ENCODE peak calls at places on chromosomes 1 and 21, in seven cellular contexts. W, X, K, V, J, U and N are unnamed samples. For H3K4me1, the result is how much of the 10 kb centered on the place peaks cover.

GRCh38 chr1:228091084-228091483 is 8.6 kb downstream of the ARF1 start:
- DNase-seq in U (no peak), W (no peak), V (no peak), X (no peak), J (peak), K (no peak), N (no peak)

GRCh38 chr1:151739590-151740355 is 18.5 kb downstream of the RIIAD1 start:
- DNase-seq in V (no peak), U (no peak), X (no peak), J (no peak), W (no peak), K (peak), N (no peak)

GRCh38 chr1:113940365-113941244 is 11.5 kb downstream of the HIPK1 start:
- DNase-seq in U (peak), X (no peak), J (no peak), W (no peak), V (no peak), K (no peak), N (no peak)

GRCh38 chr1:156155760-156156495 is 2.5 kb downstream of the SEMA4A start:
- DNase-seq in W (no peak), K (no peak), X (no peak), V (no peak), J (no peak), U (peak), N (no peak)

GRCh38 chr21:29181799-29182470 is 51.5 kb downstream of the MAP3K7CL start:
- DNase-seq in U (no peak), X (no peak), J (no peak), W (peak), V (no peak), K (no peak), N (no peak)

GRCh38 chr1:30893776-30894507 is 14.6 kb downstream of the SDC3 start:
- DNase-seq in V (no peak), U (no peak), X (no peak), K (no peak), W (no peak), J (no peak), N (no peak)

GRCh38 chr1:157438236-157439012 is 113.9 kb downstream of the FCRL5 start:
- DNase-seq in W (no peak), U (no peak), V (no peak), K (peak), X (no peak), J (no peak), N (no peak)

GRCh38 chr1:14742181-14742980 is 143.9 kb downstream of the KAZN start:
- DNase-seq in J (no peak), K (peak), V (no peak), X (no peak), U (no peak), W (peak), N (peak)

GRCh38 chr1:230977781-230978490 is 725 bp downstream of the TTC13 start:
- DNase-seq in U (peak), K (peak), V (no peak), J (peak), W (peak), X (peak), N (no peak)

GRCh38 chr21:33403128-33403785 is at the start of gene IFNGR2:
- DNase-seq in W (no peak), V (no peak), J (peak), K (peak), X (peak), U (peak), N (no peak)

GRCh38 chr1:111956155-111956817 is 33.2 kb downstream of the KCND3 start:
- DNase-seq in K (no peak), V (no peak), J (no peak), X (no peak), U (no peak), W (no peak), N (no peak)

GRCh38 chr1:167554028-167554779 is 642 bp upstream of the CREG1 start:
- DNase-seq in J (no peak), U (no peak), V (no peak), W (no peak), X (no peak), K (peak), N (no peak)

GRCh38 chr1:41496080-41497055 is 11.9 kb upstream of the EDN2 start:
- DNase-seq in U (peak), X (peak), J (peak), K (peak), W (peak), V (peak), N (no peak)

GRCh38 chr1:20194770-20195463 is 8.6 kb upstream of the PLA2G2C start:
- DNase-seq in V (no peak), J (peak), W (peak), U (peak), X (peak), K (peak), N (peak)

GRCh38 chr1:197884173-197884572 is 18.3 kb upstream of the C1orf53 start:
- DNase-seq in X (no peak), K (no peak), U (no peak), V (no peak), W (no peak), J (no peak), N (no peak)

GRCh38 chr1:245512181-245512888 is 357.6 kb downstream of the KIF26B start:
- DNase-seq in J (no peak), X (no peak), W (no peak), K (no peak), U (no peak), V (no peak), N (no peak)

GRCh38 chr1:244881552-244882280 is 17.4 kb upstream of the HNRNPU start:
- DNase-seq in U (no peak), V (no peak), J (no peak), X (no peak), K (no peak), W (no peak), N (no peak)

GRCh38 chr1:42258218-42258617 is 76.8 kb downstream of the FOXJ3 start:
- DNase-seq in V (no peak), J (no peak), X (no peak), W (no peak), K (no peak), U (no peak), N (no peak)

GRCh38 chr1:180204231-180204630 is 25.8 kb upstream of the LHX4 start:
- DNase-seq in W (no peak), J (no peak), K (no peak), X (no peak), U (no peak), V (no peak), N (no peak)

GRCh38 chr21:19603011-19603593 is 1199.5 kb upstream of the TMPRSS15 start:
- DNase-seq in J (no peak), W (no peak), K (no peak), U (no peak), V (no peak), X (no peak), N (no peak)

GRCh38 chr1:75985827-75986226 is 53.6 kb upstream of the ASB17 start:
- DNase-seq in W (peak), U (no peak), V (no peak), X (no peak), J (no peak), K (no peak), N (no peak)

GRCh38 chr1:55338448-55338820 is 123.3 kb upstream of the USP24 start:
- DNase-seq in X (no peak), K (no peak), W (no peak), U (no peak), J (no peak), V (no peak), N (no peak)

GRCh38 chr1:49364676-49365075 is 588.0 kb upstream of the BEND5 start:
- DNase-seq in X (no peak), W (no peak), U (no peak), J (no peak), V (no peak), K (peak), N (peak)

GRCh38 chr1:198220428-198220827 is 63.6 kb downstream of the NEK7 start:
- DNase-seq in V (no peak), X (no peak), K (no peak), W (peak), U (no peak), J (no peak), N (peak)

GRCh38 chr1:203324103-203325003 is 19.0 kb downstream of the BTG2 start:
- DNase-seq in J (peak), U (no peak), V (no peak), K (no peak), W (no peak), X (no peak), N (no peak)

GRCh38 chr21:46063734-46064680 is 33.9 kb upstream of the COL6A2 start:
- DNase-seq in V (no peak), W (no peak), U (peak), K (no peak), J (peak), X (no peak), N (no peak)

GRCh38 chr1:64077281-64077940 is 126.0 kb upstream of the UBE2U start:
- DNase-seq in U (no peak), K (no peak), W (no peak), J (no peak), X (no peak), V (no peak), N (peak)

GRCh38 chr1:218361298-218362065 is 16.3 kb downstream of the TGFB2 start:
- DNase-seq in J (no peak), V (no peak), X (no peak), U (no peak), K (peak), W (peak), N (no peak)

GRCh38 chr1:44472614-44473262 is 67.7 kb downstream of the RNF220 start:
- DNase-seq in K (peak), U (no peak), J (no peak), W (no peak), V (no peak), X (no peak), N (no peak)

GRCh38 chr1:109644670-109645069 is 11.2 kb upstream of the GSTM4 start:
- DNase-seq in X (peak), V (no peak), U (no peak), W (peak), J (peak), K (no peak), N (no peak)

GRCh38 chr1:29709711-29710169 is 473.4 kb downstream of the PTPRU start:
- DNase-seq in U (no peak), K (no peak), X (no peak), V (no peak), J (peak), W (peak), N (peak)

GRCh38 chr21:41681336-41681801 is 85.5 kb downstream of the RIPK4 start:
- DNase-seq in X (no peak), U (no peak), J (peak), K (no peak), W (no peak), V (no peak), N (no peak)

GRCh38 chr21:41681939-41682718 is 84.7 kb downstream of the RIPK4 start:
- DNase-seq in X (no peak), J (peak), V (no peak), W (no peak), U (no peak), K (no peak), N (no peak)

GRCh38 chr21:41682719-41683179 is 84.1 kb downstream of the RIPK4 start:
- DNase-seq in X (no peak), U (no peak), K (no peak), V (no peak), W (no peak), J (peak), N (no peak)

GRCh38 chr21:41678944-41679343 is 87.9 kb downstream of the RIPK4 start:
- DNase-seq in W (peak), K (peak), J (peak), U (peak), V (peak), X (peak), N (peak)

DNA sequence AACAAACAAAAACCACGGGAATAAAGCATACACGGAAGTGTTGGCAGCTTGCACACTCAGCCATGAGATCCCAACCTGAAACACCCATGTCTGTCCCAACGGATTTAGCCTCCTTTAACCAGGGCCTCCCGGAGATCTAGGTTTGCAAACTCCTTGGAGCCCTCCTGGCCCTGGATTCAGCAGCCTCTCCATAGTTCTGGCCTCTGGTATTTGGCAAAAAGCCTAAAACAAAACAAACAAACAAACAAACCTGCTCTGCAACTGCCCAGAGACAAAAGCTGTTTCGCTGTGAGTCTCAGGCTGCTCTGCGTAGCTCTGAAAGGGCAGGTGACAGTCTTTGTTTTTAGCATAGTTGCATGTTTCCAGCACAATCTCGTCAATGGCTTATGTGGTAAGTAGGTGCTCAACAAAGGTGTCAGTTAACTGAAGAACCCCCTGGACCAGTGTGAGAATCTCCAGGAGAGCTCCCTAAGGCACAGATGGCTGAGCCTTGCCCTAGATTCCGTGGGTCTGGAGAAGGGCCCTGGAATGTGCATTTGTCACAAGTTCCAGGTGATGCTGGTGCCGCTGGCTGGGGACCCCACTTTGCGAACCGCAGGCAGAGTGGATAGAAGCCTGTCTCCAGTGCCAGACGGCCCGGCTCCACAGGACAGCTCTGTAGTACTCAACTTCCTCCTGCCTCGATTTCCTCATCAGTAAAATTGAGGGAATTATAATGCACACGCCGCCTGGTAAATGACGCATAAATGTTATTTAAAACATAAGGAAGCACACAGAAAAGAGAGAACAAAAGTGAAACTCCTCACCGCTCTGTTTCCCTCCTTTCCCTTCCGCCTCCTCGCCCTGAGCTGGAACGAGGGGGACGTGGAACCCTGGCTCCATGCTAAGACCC is 86.2 kb downstream of the RIPK4 start:
- DNase-seq in V (no peak), J (peak), K (peak), U (no peak), X (no peak), W (no peak), N (no peak)
- H3K4me1 ChIP-seq in V (under half), J (under half), K (under half), U (under half), X (under half), W (under half), N (half or more)

GRCh38 chr1:88230126-88230525 is 453.9 kb upstream of the PKN2 start:
- DNase-seq in K (no peak), U (no peak), V (no peak), J (no peak), X (no peak), W (no peak), N (no peak)

GRCh38 chr1:88224940-88225339 is 459.1 kb upstream of the PKN2 start:
- DNase-seq in W (no peak), K (no peak), J (no peak), V (no peak), X (no peak), U (no peak), N (no peak)

DNA sequence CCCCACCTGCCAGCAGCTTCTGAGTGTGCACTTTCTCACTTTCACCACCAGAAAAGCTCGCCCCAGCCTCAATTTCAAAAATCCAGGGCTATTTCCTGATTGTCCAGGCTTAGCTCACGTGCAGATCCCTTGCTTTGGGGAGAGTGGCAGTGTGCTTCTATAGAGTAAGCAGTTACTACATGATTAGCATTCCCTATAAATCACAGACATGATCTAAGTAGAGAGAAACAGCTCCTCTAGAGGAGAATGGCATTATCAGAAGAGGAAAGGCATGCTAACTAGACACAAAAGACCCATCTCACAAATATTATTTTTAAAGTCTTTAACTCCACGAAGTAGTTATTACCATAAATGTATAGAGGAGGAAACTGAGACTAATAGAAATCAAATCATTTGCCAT is 455.9 kb upstream of the PKN2 start:
- DNase-seq in U (no peak), X (no peak), J (no peak), W (no peak), K (peak), V (no peak), N (no peak)
- TF ChIP-seq CTCF in U (no peak), X (no peak), J (no peak), W (no peak), K (peak), V (no peak), N (peak)

GRCh38 chr1:226436855-226437491 is 29.1 kb upstream of the PARP1 start:
- DNase-seq in K (no peak), X (no peak), J (no peak), W (no peak), V (no peak), U (no peak), N (no peak)
- H3K4me1 ChIP-seq in K (under half), X (under half), J (under half), W (under half), V (under half), U (under half), N (under half)

GRCh38 chr1:1344672-1345361 is 4.4 kb downstream of the DVL1 start:
- DNase-seq in V (no peak), X (no peak), U (peak), W (peak), J (no peak), K (no peak), N (peak)
- TF ChIP-seq CTCF in V (peak), X (no peak), U (peak), W (peak), J (peak), K (peak), N (no peak)